ENCODE peak calls at places on chromosomes 2 and 18, in five cellular contexts. One of them, this sample, is unnamed.

GRCh38 chr2:172252154-172252553 is 149.5 kb upstream of the DLX2 start:
- DNase-seq in GM10248: no peak
- DNase-seq in CD4-positive, alpha-beta T cell: no peak
- DNase-seq in tibial nerve: no peak
- DNase-seq in activated CD8-positive, alpha-beta T cell treated with anti-CD3 and anti-CD28 coated beads for 36 hours: no peak
- DNase-seq in this sample: no peak

GRCh38 chr2:195898505-195898904 is 170.1 kb downstream of the DNAH7 start:
- DNase-seq in CD4-positive, alpha-beta T cell: no peak
- DNase-seq in activated CD8-positive, alpha-beta T cell treated with anti-CD3 and anti-CD28 coated beads for 36 hours: no peak
- DNase-seq in GM10248: no peak
- DNase-seq in tibial nerve: peak; percentile 59
- DNase-seq in this sample: peak; percentile 98

GRCh38 chr2:41937464-41937861 is 110.4 kb upstream of the PKDCC start:
- DNase-seq in activated CD8-positive, alpha-beta T cell treated with anti-CD3 and anti-CD28 coated beads for 36 hours: no peak
- DNase-seq in GM10248: no peak
- DNase-seq in tibial nerve: no peak
- DNase-seq in CD4-positive, alpha-beta T cell: no peak
- DNase-seq in this sample: no peak

GRCh38 chr2:131408778-131409177 is 44.8 kb upstream of the RAB6D start:
- DNase-seq in CD4-positive, alpha-beta T cell: no peak
- DNase-seq in activated CD8-positive, alpha-beta T cell treated with anti-CD3 and anti-CD28 coated beads for 36 hours: no peak
- DNase-seq in GM10248: no peak
- DNase-seq in tibial nerve: no peak
- DNase-seq in this sample: no peak

GRCh38 chr2:10776231-10776977 is 36.2 kb downstream of the PDIA6 start:
- DNase-seq in GM10248: no peak
- DNase-seq in activated CD8-positive, alpha-beta T cell treated with anti-CD3 and anti-CD28 coated beads for 36 hours: no peak
- DNase-seq in CD4-positive, alpha-beta T cell: no peak
- DNase-seq in tibial nerve: no peak
- DNase-seq in this sample: no peak

GRCh38 chr18:25814841-25815458 is 275.5 kb downstream of the SS18 start:
- DNase-seq in activated CD8-positive, alpha-beta T cell treated with anti-CD3 and anti-CD28 coated beads for 36 hours: no peak
- DNase-seq in GM10248: peak; percentile 36
- DNase-seq in tibial nerve: no peak
- DNase-seq in CD4-positive, alpha-beta T cell: no peak
- DNase-seq in this sample: no peak

GRCh38 chr2:27211241-27211942 is 449 bp upstream of the ATRAID start:
- DNase-seq in GM10248: peak; percentile 41
- DNase-seq in CD4-positive, alpha-beta T cell: no peak
- DNase-seq in tibial nerve: peak; percentile 9
- DNase-seq in activated CD8-positive, alpha-beta T cell treated with anti-CD3 and anti-CD28 coated beads for 36 hours: peak; percentile 13
- DNase-seq in this sample: no peak

GRCh38 chr2:44268259-44268649 is 7.0 kb upstream of the SLC3A1 start:
- DNase-seq in activated CD8-positive, alpha-beta T cell treated with anti-CD3 and anti-CD28 coated beads for 36 hours: no peak
- DNase-seq in CD4-positive, alpha-beta T cell: no peak
- DNase-seq in tibial nerve: no peak
- DNase-seq in GM10248: no peak
- DNase-seq in this sample: no peak

GRCh38 chr18:69718912-69719547 is 228.6 kb downstream of the CD226 start:
- DNase-seq in GM10248: no peak
- DNase-seq in tibial nerve: no peak
- DNase-seq in activated CD8-positive, alpha-beta T cell treated with anti-CD3 and anti-CD28 coated beads for 36 hours: no peak
- DNase-seq in CD4-positive, alpha-beta T cell: no peak
- DNase-seq in this sample: no peak

GRCh38 chr2:154698238-154698788 is at the start of gene KCNJ3:
- DNase-seq in CD4-positive, alpha-beta T cell: no peak
- DNase-seq in GM10248: no peak
- DNase-seq in activated CD8-positive, alpha-beta T cell treated with anti-CD3 and anti-CD28 coated beads for 36 hours: no peak
- DNase-seq in tibial nerve: no peak
- DNase-seq in this sample: no peak

GRCh38 chr2:190215620-190216019 is 104.0 kb downstream of the HIBCH start:
- DNase-seq in tibial nerve: no peak
- DNase-seq in CD4-positive, alpha-beta T cell: no peak
- DNase-seq in activated CD8-positive, alpha-beta T cell treated with anti-CD3 and anti-CD28 coated beads for 36 hours: no peak
- DNase-seq in GM10248: no peak
- DNase-seq in this sample: no peak

GRCh38 chr18:57505231-57505630 is 70.1 kb downstream of the ONECUT2 start:
- DNase-seq in GM10248: no peak
- DNase-seq in tibial nerve: no peak
- DNase-seq in activated CD8-positive, alpha-beta T cell treated with anti-CD3 and anti-CD28 coated beads for 36 hours: no peak
- DNase-seq in CD4-positive, alpha-beta T cell: no peak
- DNase-seq in this sample: no peak

GRCh38 chr2:120496759-120497158 is 150.8 kb downstream of the INHBB start:
- DNase-seq in tibial nerve: no peak
- DNase-seq in CD4-positive, alpha-beta T cell: no peak
- DNase-seq in GM10248: no peak
- DNase-seq in activated CD8-positive, alpha-beta T cell treated with anti-CD3 and anti-CD28 coated beads for 36 hours: no peak
- DNase-seq in this sample: no peak

GRCh38 chr18:43662657-43663056 is 385.4 kb upstream of the SYT4 start:
- DNase-seq in GM10248: no peak
- DNase-seq in tibial nerve: no peak
- DNase-seq in activated CD8-positive, alpha-beta T cell treated with anti-CD3 and anti-CD28 coated beads for 36 hours: no peak
- DNase-seq in CD4-positive, alpha-beta T cell: no peak
- DNase-seq in this sample: peak; percentile 44

GRCh38 chr18:76834379-76834778 is 12.0 kb downstream of the ZNF236 start:
- DNase-seq in CD4-positive, alpha-beta T cell: no peak
- DNase-seq in activated CD8-positive, alpha-beta T cell treated with anti-CD3 and anti-CD28 coated beads for 36 hours: no peak
- DNase-seq in GM10248: no peak
- DNase-seq in tibial nerve: no peak
- DNase-seq in this sample: no peak

GRCh38 chr18:76839395-76839794 is 17.0 kb downstream of the ZNF236 start:
- DNase-seq in tibial nerve: no peak
- DNase-seq in activated CD8-positive, alpha-beta T cell treated with anti-CD3 and anti-CD28 coated beads for 36 hours: no peak
- DNase-seq in CD4-positive, alpha-beta T cell: no peak
- DNase-seq in GM10248: no peak
- DNase-seq in this sample: no peak

GRCh38 chr18:76837071-76837470 is 14.7 kb downstream of the ZNF236 start:
- DNase-seq in tibial nerve: no peak
- DNase-seq in activated CD8-positive, alpha-beta T cell treated with anti-CD3 and anti-CD28 coated beads for 36 hours: no peak
- DNase-seq in CD4-positive, alpha-beta T cell: no peak
- DNase-seq in GM10248: no peak
- DNase-seq in this sample: no peak

GRCh38 chr18:76835380-76835779 is 13.0 kb downstream of the ZNF236 start:
- DNase-seq in CD4-positive, alpha-beta T cell: no peak
- DNase-seq in tibial nerve: no peak
- DNase-seq in GM10248: no peak
- DNase-seq in activated CD8-positive, alpha-beta T cell treated with anti-CD3 and anti-CD28 coated beads for 36 hours: no peak
- DNase-seq in this sample: no peak

GRCh38 chr18:76838182-76838581 is 15.8 kb downstream of the ZNF236 start:
- DNase-seq in tibial nerve: no peak
- DNase-seq in activated CD8-positive, alpha-beta T cell treated with anti-CD3 and anti-CD28 coated beads for 36 hours: no peak
- DNase-seq in CD4-positive, alpha-beta T cell: no peak
- DNase-seq in GM10248: no peak
- DNase-seq in this sample: no peak
- TF ChIP-seq CTCF in tibial nerve: no peak
- TF ChIP-seq CTCF in activated CD8-positive, alpha-beta T cell treated with anti-CD3 and anti-CD28 coated beads for 36 hours: no peak
- TF ChIP-seq CTCF in CD4-positive, alpha-beta T cell: no peak
- TF ChIP-seq CTCF in GM10248: no peak
- TF ChIP-seq CTCF in this sample: no peak

GRCh38 chr2:157804355-157804754 is 71.8 kb downstream of the ACVR1 start:
- DNase-seq in GM10248: no peak
- DNase-seq in CD4-positive, alpha-beta T cell: no peak
- DNase-seq in tibial nerve: no peak
- DNase-seq in activated CD8-positive, alpha-beta T cell treated with anti-CD3 and anti-CD28 coated beads for 36 hours: no peak
- DNase-seq in this sample: no peak
- TF ChIP-seq CTCF in GM10248: no peak
- TF ChIP-seq CTCF in CD4-positive, alpha-beta T cell: no peak
- TF ChIP-seq CTCF in tibial nerve: no peak
- TF ChIP-seq CTCF in activated CD8-positive, alpha-beta T cell treated with anti-CD3 and anti-CD28 coated beads for 36 hours: no peak
- TF ChIP-seq CTCF in this sample: no peak

DNA sequence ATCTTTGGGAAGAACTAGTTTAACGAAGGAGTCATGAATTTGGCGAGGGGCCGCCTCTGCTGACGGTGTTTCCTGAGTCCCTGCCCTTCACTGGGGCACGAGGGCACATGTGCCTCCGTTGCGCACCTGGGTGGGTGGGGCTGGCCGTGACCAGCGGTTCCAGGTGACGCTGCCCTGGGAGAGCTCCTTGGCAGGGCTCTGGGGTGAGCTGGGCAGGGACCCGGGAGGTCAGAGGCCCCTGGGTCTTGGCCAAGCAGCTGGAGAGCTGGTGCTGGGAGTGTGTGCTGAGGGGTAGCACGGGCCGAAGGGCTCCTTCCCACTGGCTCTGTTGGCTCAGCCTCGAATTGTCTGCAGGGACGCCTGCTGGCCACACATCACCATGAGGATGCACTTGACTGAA is 104.6 kb downstream of the RTP5 start:
- DNase-seq in CD4-positive, alpha-beta T cell: no peak
- DNase-seq in activated CD8-positive, alpha-beta T cell treated with anti-CD3 and anti-CD28 coated beads for 36 hours: no peak
- DNase-seq in GM10248: no peak
- DNase-seq in tibial nerve: no peak
- DNase-seq in this sample: no peak
- TF ChIP-seq CTCF in CD4-positive, alpha-beta T cell: no peak
- TF ChIP-seq CTCF in activated CD8-positive, alpha-beta T cell treated with anti-CD3 and anti-CD28 coated beads for 36 hours: no peak
- TF ChIP-seq CTCF in GM10248: no peak
- TF ChIP-seq CTCF in tibial nerve: no peak
- TF ChIP-seq CTCF in this sample: no peak

DNA sequence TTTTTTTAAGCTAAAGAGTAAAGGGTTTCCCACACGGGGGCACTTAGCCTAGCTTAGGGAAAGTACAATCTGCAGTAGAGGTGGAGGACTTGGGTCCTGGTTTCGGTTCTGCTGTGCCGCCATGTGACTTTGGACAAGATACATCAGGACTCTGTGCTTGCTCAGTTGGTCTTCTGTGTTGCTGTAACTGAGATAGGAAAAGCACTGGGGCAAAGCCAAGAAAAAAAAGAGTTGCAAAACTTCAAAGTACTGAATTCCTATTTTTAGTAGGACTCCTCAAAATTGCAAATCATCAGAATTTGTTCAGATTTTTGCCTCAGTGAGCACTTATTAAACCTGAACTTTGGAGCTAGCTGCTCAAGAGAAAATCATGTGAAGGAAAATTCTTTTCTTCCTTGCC is 96.3 kb upstream of the STON1 start:
- DNase-seq in tibial nerve: peak; percentile 60
- DNase-seq in GM10248: no peak
- DNase-seq in activated CD8-positive, alpha-beta T cell treated with anti-CD3 and anti-CD28 coated beads for 36 hours: no peak
- DNase-seq in CD4-positive, alpha-beta T cell: no peak
- DNase-seq in this sample: no peak
- TF ChIP-seq CTCF in tibial nerve: no peak
- TF ChIP-seq CTCF in GM10248: no peak
- TF ChIP-seq CTCF in activated CD8-positive, alpha-beta T cell treated with anti-CD3 and anti-CD28 coated beads for 36 hours: no peak
- TF ChIP-seq CTCF in CD4-positive, alpha-beta T cell: no peak
- TF ChIP-seq CTCF in this sample: no peak

GRCh38 chr2:241496904-241497877 is 11.2 kb downstream of the STK25 start:
- DNase-seq in GM10248: no peak
- DNase-seq in tibial nerve: no peak
- DNase-seq in activated CD8-positive, alpha-beta T cell treated with anti-CD3 and anti-CD28 coated beads for 36 hours: no peak
- DNase-seq in CD4-positive, alpha-beta T cell: no peak
- DNase-seq in this sample: no peak

GRCh38 chr2:241498115-241499070 is 10.0 kb downstream of the STK25 start:
- DNase-seq in CD4-positive, alpha-beta T cell: no peak
- DNase-seq in tibial nerve: no peak
- DNase-seq in GM10248: no peak
- DNase-seq in activated CD8-positive, alpha-beta T cell treated with anti-CD3 and anti-CD28 coated beads for 36 hours: no peak
- DNase-seq in this sample: no peak

GRCh38 chr2:241494311-241494908 is 14.0 kb downstream of the STK25 start:
- DNase-seq in activated CD8-positive, alpha-beta T cell treated with anti-CD3 and anti-CD28 coated beads for 36 hours: no peak
- DNase-seq in GM10248: no peak
- DNase-seq in tibial nerve: no peak
- DNase-seq in CD4-positive, alpha-beta T cell: no peak
- DNase-seq in this sample: no peak

GRCh38 chr2:241495172-241496002 is 13.0 kb downstream of the STK25 start:
- DNase-seq in tibial nerve: no peak
- DNase-seq in activated CD8-positive, alpha-beta T cell treated with anti-CD3 and anti-CD28 coated beads for 36 hours: no peak
- DNase-seq in CD4-positive, alpha-beta T cell: no peak
- DNase-seq in GM10248: no peak
- DNase-seq in this sample: no peak

GRCh38 chr2:241496003-241496707 is 12.2 kb downstream of the STK25 start:
- DNase-seq in GM10248: no peak
- DNase-seq in tibial nerve: no peak
- DNase-seq in activated CD8-positive, alpha-beta T cell treated with anti-CD3 and anti-CD28 coated beads for 36 hours: no peak
- DNase-seq in CD4-positive, alpha-beta T cell: no peak
- DNase-seq in this sample: no peak
- TF ChIP-seq CTCF in GM10248: no peak
- TF ChIP-seq CTCF in tibial nerve: no peak
- TF ChIP-seq CTCF in activated CD8-positive, alpha-beta T cell treated with anti-CD3 and anti-CD28 coated beads for 36 hours: no peak
- TF ChIP-seq CTCF in CD4-positive, alpha-beta T cell: no peak
- TF ChIP-seq CTCF in this sample: no peak

DNA sequence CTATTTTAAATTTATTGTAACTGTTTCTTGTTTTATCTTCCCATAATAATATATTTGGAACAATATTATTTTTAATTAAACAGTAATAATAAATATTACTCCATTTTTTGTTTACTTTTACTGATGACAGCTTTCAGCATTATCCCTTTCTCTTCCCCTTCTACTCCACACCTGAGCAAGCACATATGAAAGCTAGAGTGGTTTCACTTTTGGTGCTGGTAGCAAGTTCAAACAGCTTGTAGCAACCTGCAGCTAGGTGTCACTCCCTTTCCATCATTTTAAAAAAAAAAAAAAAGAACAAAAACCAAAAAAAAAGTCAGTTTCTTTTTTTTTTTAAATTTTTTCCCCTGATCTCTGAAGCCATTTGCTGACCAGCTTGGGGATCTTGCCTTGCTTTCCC is 801.8 kb downstream of the CCDC85A start:
- DNase-seq in GM10248: peak; percentile 8
- DNase-seq in CD4-positive, alpha-beta T cell: no peak
- DNase-seq in activated CD8-positive, alpha-beta T cell treated with anti-CD3 and anti-CD28 coated beads for 36 hours: no peak
- DNase-seq in tibial nerve: no peak
- DNase-seq in this sample: no peak
- TF ChIP-seq CTCF in GM10248: no peak
- TF ChIP-seq CTCF in CD4-positive, alpha-beta T cell: no peak
- TF ChIP-seq CTCF in activated CD8-positive, alpha-beta T cell treated with anti-CD3 and anti-CD28 coated beads for 36 hours: no peak
- TF ChIP-seq CTCF in tibial nerve: no peak
- TF ChIP-seq CTCF in this sample: no peak

GRCh38 chr2:14137643-14138042 is 494.9 kb upstream of the LRATD1 start:
- DNase-seq in tibial nerve: no peak
- DNase-seq in GM10248: no peak
- DNase-seq in activated CD8-positive, alpha-beta T cell treated with anti-CD3 and anti-CD28 coated beads for 36 hours: no peak
- DNase-seq in CD4-positive, alpha-beta T cell: no peak
- DNase-seq in this sample: no peak
- TF ChIP-seq CTCF in tibial nerve: no peak
- TF ChIP-seq CTCF in GM10248: no peak
- TF ChIP-seq CTCF in activated CD8-positive, alpha-beta T cell treated with anti-CD3 and anti-CD28 coated beads for 36 hours: no peak
- TF ChIP-seq CTCF in CD4-positive, alpha-beta T cell: no peak
- TF ChIP-seq CTCF in this sample: no peak

DNA sequence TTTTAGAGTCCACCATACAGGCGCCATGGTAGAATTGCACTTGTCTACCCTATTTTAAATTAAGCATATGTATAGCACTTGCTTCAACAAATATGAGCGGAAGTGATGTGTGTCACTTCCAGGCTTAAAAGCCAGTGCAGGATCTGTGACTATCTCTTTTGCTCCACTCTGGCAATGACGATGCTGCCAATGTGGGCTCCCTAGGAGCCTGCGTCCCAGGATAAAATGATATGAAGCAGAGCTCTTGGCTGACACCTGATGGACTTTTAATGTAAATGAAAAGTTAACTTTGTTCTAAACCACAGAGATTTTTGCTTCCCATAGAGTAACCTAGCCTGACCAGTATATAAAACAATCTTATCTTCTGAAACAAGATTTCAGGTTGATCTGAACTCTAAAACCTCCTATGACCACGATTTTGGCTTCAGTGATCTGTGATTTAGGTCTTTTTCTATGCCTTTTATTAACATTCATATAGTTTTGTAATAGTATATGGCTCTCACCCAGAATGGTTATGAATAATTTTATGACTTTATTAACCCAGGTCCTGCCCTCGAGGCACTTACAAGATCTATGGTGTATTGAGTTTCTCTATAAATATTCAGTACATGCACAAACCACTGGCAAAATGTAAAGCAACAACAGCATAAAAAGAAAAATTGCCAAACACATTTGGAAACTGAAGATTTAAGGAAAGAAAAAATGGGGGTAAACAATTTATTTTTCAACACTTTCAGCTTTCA is 422.5 kb upstream of the PIK3C3 start:
- DNase-seq in GM10248: no peak
- DNase-seq in tibial nerve: no peak
- DNase-seq in activated CD8-positive, alpha-beta T cell treated with anti-CD3 and anti-CD28 coated beads for 36 hours: no peak
- DNase-seq in CD4-positive, alpha-beta T cell: no peak
- DNase-seq in this sample: no peak
- TF ChIP-seq CTCF in GM10248: no peak
- TF ChIP-seq CTCF in tibial nerve: no peak
- TF ChIP-seq CTCF in activated CD8-positive, alpha-beta T cell treated with anti-CD3 and anti-CD28 coated beads for 36 hours: no peak
- TF ChIP-seq CTCF in CD4-positive, alpha-beta T cell: no peak
- TF ChIP-seq CTCF in this sample: peak; percentile 2

This sample was measured in BJ.